ENCODE peak calls at places on chromosomes 13 and 19, in seven cellular contexts. L is frontal cortex, W is mesendoderm, N is EL, C is NCI-H2081 treated with DMSO at 0.1 percent for 48 hours, E is ACHN, A is NCI-H1105. Y is an unnamed sample.
A peak's percentile ranks its signal among the peaks of the same experiment; 100 is the strongest.

GRCh38 chr19:45424191-45425058 is 708 bp upstream of the ERCC1 start:
- DNase-seq in L (no peak), W (peak; percentile 92), N (peak; percentile 98), C (no peak), E (peak; percentile 91), A (no peak), Y (peak; percentile 59)

GRCh38 chr13:72507394-72508199 is 219.8 kb downstream of the MZT1 start:
- DNase-seq in L (no peak), W (no peak), N (peak; percentile 21), C (no peak), E (peak; percentile 4), A (no peak), Y (no peak)

GRCh38 chr13:87128006-87128405 is 543.2 kb upstream of the SLITRK5 start:
- DNase-seq in L (peak; percentile 0), W (peak; percentile 96), N (no peak), C (peak; percentile 48), E (no peak), A (no peak), Y (peak; percentile 72)

GRCh38 chr19:12665646-12666304 is 767 bp downstream of the MAN2B1 start:
- DNase-seq in L (no peak), W (peak; percentile 25), N (no peak), C (no peak), E (no peak), A (no peak), Y (no peak)

GRCh38 chr19:2036424-2036823 is 14.6 kb downstream of the MKNK2 start:
- DNase-seq in L (no peak), W (no peak), N (no peak), C (no peak), E (no peak), A (no peak), Y (no peak)

GRCh38 chr19:9673912-9674668 is 810 bp downstream of the ZNF562 start:
- DNase-seq in L (no peak), W (peak; percentile 32), N (peak; percentile 49), C (no peak), E (peak; percentile 11), A (no peak), Y (no peak)

GRCh38 chr13:92355213-92355612 is 871.4 kb upstream of the GPC6 start:
- DNase-seq in L (no peak), W (peak; percentile 74), N (no peak), C (no peak), E (peak; percentile 30), A (no peak), Y (peak; percentile 46)

GRCh38 chr13:29817604-29818378 is 32.6 kb downstream of the UBL3 start:
- DNase-seq in L (no peak), W (no peak), N (no peak), C (no peak), E (no peak), A (no peak), Y (no peak)

GRCh38 chr13:23185542-23185941 is 4.8 kb downstream of the SGCG start:
- DNase-seq in L (no peak), W (no peak), N (no peak), C (no peak), E (no peak), A (no peak), Y (no peak)

GRCh38 chr13:97226788-97227627 is 4.9 kb downstream of the MBNL2 start:
- DNase-seq in L (no peak), W (peak; percentile 95), N (peak; percentile 46), C (no peak), E (peak; percentile 54), A (no peak), Y (peak; percentile 30)

GRCh38 chr19:31882709-31883108 is 462.7 kb upstream of the ZNF507 start:
- DNase-seq in L (no peak), W (no peak), N (no peak), C (no peak), E (no peak), A (no peak), Y (no peak)

GRCh38 chr19:56383826-56384605 is 9.3 kb downstream of the ZNF582 start:
- DNase-seq in L (no peak), W (no peak), N (peak; percentile 58), C (no peak), E (no peak), A (no peak), Y (no peak)

GRCh38 chr13:27960362-27961226 is 8.5 kb downstream of the CDX2 start:
- DNase-seq in L (peak; percentile 34), W (peak; percentile 86), N (peak; percentile 27), C (no peak), E (peak; percentile 77), A (peak; percentile 18), Y (peak; percentile 65)

GRCh38 chr19:29309637-29310036 is 96.7 kb upstream of the UQCRFS1 start:
- DNase-seq in L (no peak), W (no peak), N (no peak), C (no peak), E (no peak), A (no peak), Y (no peak)

GRCh38 chr19:52734340-52734892 is 428 bp downstream of the ZNF611 start:
- DNase-seq in L (no peak), W (no peak), N (peak; percentile 33), C (no peak), E (peak; percentile 12), A (no peak), Y (peak; percentile 24)